ENCODE peak calls at places on chromosomes 4 and X, in eight cellular contexts. H, N, M, X, A, G, Q and S are unnamed samples.

GRCh38 chr4:147596976-147597375 is 20.2 kb upstream of the TMEM184C start:
- DNase-seq in H (no peak), N (no peak), M (no peak), X (no peak), A (no peak), G (peak; percentile 49), Q (peak; percentile 49), S (no peak)

GRCh38 chr4:139973611-139974010 is 180.4 kb downstream of the MAML3 start:
- DNase-seq in H (no peak), N (no peak), M (no peak), X (no peak), A (no peak), G (no peak), Q (no peak), S (no peak)

GRCh38 chr4:183729430-183730328 is 70.6 kb downstream of the TRAPPC11 start:
- DNase-seq in H (no peak), N (no peak), M (no peak), X (no peak), A (no peak), G (peak; percentile 14), Q (no peak), S (peak; percentile 8)

GRCh38 chr4:22356996-22357596 is 158.8 kb downstream of the ADGRA3 start:
- DNase-seq in H (no peak), N (no peak), M (no peak), X (no peak), A (no peak), G (peak; percentile 29), Q (no peak), S (peak; percentile 49)

GRCh38 chr4:153651041-153651960 is 32.8 kb upstream of the TLR2 start:
- DNase-seq in H (peak; percentile 37), N (no peak), M (peak; percentile 28), X (peak; percentile 50), A (no peak), G (no peak), Q (no peak), S (no peak)

GRCh38 chr4:97786306-97786920 is 356.9 kb downstream of the STPG2 start:
- DNase-seq in H (no peak), N (no peak), M (no peak), X (no peak), A (no peak), G (no peak), Q (no peak), S (peak; percentile 6)

GRCh38 chrX:71525316-71525715 is 7.6 kb upstream of the OGT start:
- DNase-seq in H (no peak), N (no peak), M (no peak), X (no peak), A (no peak), G (no peak), Q (no peak), S (no peak)

GRCh38 chrX:138191998-138192397 is 519.5 kb downstream of the FGF13 start:
- DNase-seq in H (peak; percentile 15), N (no peak), M (no peak), X (peak; percentile 4), A (no peak), G (no peak), Q (peak; percentile 3), S (peak; percentile 18)

GRCh38 chrX:119734897-119735339 is 23.5 kb upstream of the SOWAHD start:
- DNase-seq in H (no peak), N (no peak), M (peak; percentile 19), X (peak; percentile 40), A (peak; percentile 71), G (no peak), Q (no peak), S (no peak)

GRCh38 chr4:16677545-16677944 is 220.9 kb downstream of the LDB2 start:
- DNase-seq in H (no peak), N (no peak), M (no peak), X (peak; percentile 18), A (no peak), G (no peak), Q (no peak), S (no peak)

GRCh38 chr4:106971586-106971985 is 64.5 kb downstream of the DKK2 start:
- DNase-seq in H (no peak), N (no peak), M (no peak), X (no peak), A (no peak), G (no peak), Q (no peak), S (no peak)

DNA sequence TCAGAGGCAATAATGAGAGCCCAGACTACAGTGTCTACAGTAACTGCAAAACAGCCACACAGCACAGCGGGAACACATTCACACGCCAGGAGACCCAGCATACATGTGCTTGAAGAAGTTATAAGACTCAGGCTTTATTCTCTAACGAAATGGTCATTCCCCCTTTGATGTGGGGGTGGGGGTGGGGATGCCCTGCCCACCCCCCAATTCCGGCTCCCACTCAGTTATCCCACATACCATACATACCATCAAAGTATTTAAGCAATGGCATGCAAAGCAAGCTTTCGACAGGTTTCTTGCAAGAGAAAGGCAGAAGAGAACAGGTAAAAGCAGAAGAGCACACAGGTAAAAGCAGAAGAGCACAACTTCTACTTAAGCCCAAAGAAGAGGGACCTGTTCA is 3.6 kb downstream of the MECP2 start:
- DNase-seq in H (no peak), N (no peak), M (no peak), X (no peak), A (no peak), G (no peak), Q (no peak), S (no peak)
- H3K4me3 ChIP-seq in H (no peak overlapping the region), N (no peak overlapping the region), M (no peak overlapping the region), X (peak overlapping the region; percentile 13), A (no peak overlapping the region), G (no peak overlapping the region), Q (no peak overlapping the region), S (no peak overlapping the region)

GRCh38 chr4:112633477-112634235 is 3.1 kb downstream of the ZGRF1 start:
- DNase-seq in H (peak; percentile 44), N (no peak), M (no peak), X (no peak), A (no peak), G (no peak), Q (no peak), S (peak; percentile 40)
- TF ChIP-seq CTCF in H (peak; percentile 91), N (peak; percentile 45), M (peak; percentile 38), X (peak; percentile 58), A (peak; percentile 18), G (peak; percentile 47), Q (peak; percentile 40), S (peak; percentile 40)

GRCh38 chr4:40825014-40825838 is 75.5 kb downstream of the NSUN7 start:
- DNase-seq in H (no peak), N (no peak), M (no peak), X (no peak), A (no peak), G (no peak), Q (no peak), S (peak; percentile 35)
- H3K4me3 ChIP-seq in H (no peak overlapping the region), N (no peak overlapping the region), M (no peak overlapping the region), X (no peak overlapping the region), A (no peak overlapping the region), G (no peak overlapping the region), Q (no peak overlapping the region), S (no peak overlapping the region)

GRCh38 chrX:65451663-65452062 is 82.9 kb downstream of the LAS1L start:
- DNase-seq in H (peak; percentile 64), N (no peak), M (peak; percentile 8), X (no peak), A (no peak), G (no peak), Q (no peak), S (peak; percentile 51)
- TF ChIP-seq CTCF in H (peak; percentile 80), N (no peak), M (peak; percentile 41), X (peak; percentile 61), A (peak; percentile 56), G (peak; percentile 53), Q (peak; percentile 31), S (peak; percentile 50)

GRCh38 chr4:119034276-119035008 is 101.2 kb upstream of the MYOZ2 start:
- DNase-seq in H (no peak), N (no peak), M (no peak), X (no peak), A (no peak), G (no peak), Q (no peak), S (no peak)

GRCh38 chr4:119035941-119036737 is 99.5 kb upstream of the MYOZ2 start:
- DNase-seq in H (no peak), N (no peak), M (no peak), X (no peak), A (no peak), G (no peak), Q (no peak), S (no peak)

GRCh38 chr4:119031218-119031617 is 104.4 kb upstream of the MYOZ2 start:
- DNase-seq in H (no peak), N (no peak), M (no peak), X (no peak), A (no peak), G (no peak), Q (no peak), S (no peak)

GRCh38 chr4:119030536-119030890 is 105.1 kb upstream of the MYOZ2 start:
- DNase-seq in H (no peak), N (no peak), M (no peak), X (no peak), A (no peak), G (no peak), Q (no peak), S (no peak)

GRCh38 chr4:119032921-119033685 is 102.5 kb upstream of the MYOZ2 start:
- DNase-seq in H (no peak), N (no peak), M (no peak), X (no peak), A (no peak), G (no peak), Q (no peak), S (peak; percentile 18)
- H3K4me3 ChIP-seq in H (no peak overlapping the region), N (no peak overlapping the region), M (peak overlapping the region; percentile 22), X (no peak overlapping the region), A (no peak overlapping the region), G (no peak overlapping the region), Q (no peak overlapping the region), S (no peak overlapping the region)

GRCh38 chrX:25344191-25344936 is 328.6 kb upstream of the ARX start:
- DNase-seq in H (no peak), N (no peak), M (no peak), X (no peak), A (no peak), G (no peak), Q (no peak), S (no peak)

GRCh38 chrX:25337841-25338240 is 322.1 kb upstream of the ARX start:
- DNase-seq in H (no peak), N (no peak), M (no peak), X (no peak), A (no peak), G (no peak), Q (no peak), S (no peak)

GRCh38 chrX:25343060-25343459 is 327.3 kb upstream of the ARX start:
- DNase-seq in H (no peak), N (no peak), M (no peak), X (no peak), A (no peak), G (no peak), Q (no peak), S (no peak)
- TF ChIP-seq CTCF in H (peak; percentile 29), N (no peak), M (no peak), X (no peak), A (no peak), G (no peak), Q (no peak), S (no peak)